ENCODE peak calls at places on chromosomes 4 and X, in ten cellular contexts. X, E, F, Z, K, O, Y, R, J and S are unnamed samples.

GRCh38 chrX:69503228-69503834 is 795 bp upstream of the NALF2 start:
- DNase-seq in X (no peak), E (no peak), F (no peak), Z (no peak), K (no peak), O (no peak), Y (no peak), R (no peak), J (no peak), S (no peak)

GRCh38 chr4:89284828-89285227 is 22.8 kb downstream of the GPRIN3 start:
- DNase-seq in X (no peak), E (no peak), F (no peak), Z (no peak), K (no peak), O (no peak), Y (no peak), R (no peak), J (no peak), S (no peak)

GRCh38 chrX:120559799-120560198 is 963 bp downstream of the CUL4B start:
- DNase-seq in X (no peak), E (no peak), F (no peak), Z (no peak), K (no peak), O (no peak), Y (no peak), R (no peak), J (no peak), S (no peak)

GRCh38 chr4:89184407-89184806 is 73.1 kb downstream of the TIGD2 start:
- DNase-seq in X (no peak), E (no peak), F (no peak), Z (no peak), K (no peak), O (no peak), Y (no peak), R (no peak), J (no peak), S (no peak)

GRCh38 chr4:149101649-149102048 is 659.4 kb upstream of the NR3C2 start:
- DNase-seq in X (no peak), E (no peak), F (no peak), Z (no peak), K (no peak), O (no peak), Y (no peak), R (no peak), J (no peak), S (no peak)

GRCh38 chr4:119124314-119124713 is 11.3 kb upstream of the MYOZ2 start:
- DNase-seq in X (no peak), E (no peak), F (peak), Z (no peak), K (no peak), O (no peak), Y (no peak), R (no peak), J (no peak), S (peak)

GRCh38 chr4:111960241-111960667 is 185.0 kb upstream of the FAM241A start:
- DNase-seq in X (peak), E (no peak), F (peak), Z (no peak), K (no peak), O (no peak), Y (no peak), R (peak), J (no peak), S (no peak)

GRCh38 chrX:135520022-135520552 is 373 bp upstream of the INTS6L start:
- DNase-seq in X (no peak), E (no peak), F (peak), Z (no peak), K (peak), O (no peak), Y (no peak), R (no peak), J (no peak), S (no peak)

GRCh38 chrX:151929131-151929530 is 16.4 kb downstream of the MAGEA4 start:
- DNase-seq in X (no peak), E (no peak), F (no peak), Z (no peak), K (no peak), O (no peak), Y (no peak), R (no peak), J (no peak), S (no peak)

GRCh38 chr4:124432500-124432899 is 280.0 kb downstream of the ANKRD50 start:
- DNase-seq in X (peak), E (no peak), F (peak), Z (no peak), K (no peak), O (no peak), Y (no peak), R (no peak), J (no peak), S (no peak)

GRCh38 chr4:957231-957580 is 16.2 kb downstream of the DGKQ start:
- DNase-seq in X (no peak), E (no peak), F (no peak), Z (peak), K (no peak), O (no peak), Y (no peak), R (no peak), J (no peak), S (no peak)

GRCh38 chr4:39823193-39823592 is 125.3 kb downstream of the UBE2K start:
- DNase-seq in X (no peak), E (no peak), F (no peak), Z (no peak), K (no peak), O (no peak), Y (no peak), R (no peak), J (no peak), S (peak)

GRCh38 chr4:926538-926937 is 5.6 kb downstream of the GAK start:
- DNase-seq in X (peak), E (peak), F (no peak), Z (no peak), K (no peak), O (no peak), Y (no peak), R (no peak), J (no peak), S (no peak)

GRCh38 chrX:103774070-103774642 is 2.5 kb upstream of the PLP1 start:
- DNase-seq in X (peak), E (peak), F (peak), Z (no peak), K (no peak), O (no peak), Y (no peak), R (no peak), J (no peak), S (no peak)
- TF ChIP-seq CTCF in X (peak), E (peak), F (peak), Z (peak), K (peak), O (no peak), Y (no peak), R (no peak), J (no peak), S (peak)

GRCh38 chr4:141375855-141376254 is 155.2 kb downstream of the ZNF330 start:
- DNase-seq in X (peak), E (no peak), F (peak), Z (no peak), K (peak), O (no peak), Y (no peak), R (no peak), J (no peak), S (peak)
- TF ChIP-seq CTCF in X (peak), E (no peak), F (peak), Z (no peak), K (peak), O (no peak), Y (no peak), R (no peak), J (no peak), S (peak)

GRCh38 chrX:40054793-40055192 is 43.0 kb downstream of the BCOR start:
- DNase-seq in X (peak), E (no peak), F (peak), Z (no peak), K (no peak), O (no peak), Y (no peak), R (no peak), J (no peak), S (no peak)

GRCh38 chrX:40055495-40055894 is 42.3 kb downstream of the BCOR start:
- DNase-seq in X (peak), E (no peak), F (peak), Z (no peak), K (no peak), O (no peak), Y (no peak), R (no peak), J (no peak), S (no peak)

GRCh38 chrX:40056420-40056819 is 41.3 kb downstream of the BCOR start:
- DNase-seq in X (no peak), E (no peak), F (no peak), Z (no peak), K (no peak), O (no peak), Y (no peak), R (no peak), J (no peak), S (no peak)

GRCh38 chrX:40058719-40059118 is 39.0 kb downstream of the BCOR start:
- DNase-seq in X (no peak), E (no peak), F (no peak), Z (no peak), K (no peak), O (no peak), Y (no peak), R (no peak), J (no peak), S (no peak)

GRCh38 chrX:40057405-40057804 is 40.4 kb downstream of the BCOR start:
- DNase-seq in X (no peak), E (no peak), F (no peak), Z (no peak), K (no peak), O (no peak), Y (no peak), R (no peak), J (no peak), S (no peak)
- TF ChIP-seq CTCF in X (peak), E (no peak), F (peak), Z (no peak), K (no peak), O (no peak), Y (no peak), R (no peak), J (no peak), S (no peak)

GRCh38 chr4:6705638-6706037 is 4.0 kb downstream of the MRFAP1L1 start:
- DNase-seq in X (no peak), E (no peak), F (no peak), Z (no peak), K (no peak), O (no peak), Y (no peak), R (no peak), J (no peak), S (no peak)

GRCh38 chr4:6714954-6715353 is 1.0 kb upstream of the BLOC1S4 start:
- DNase-seq in X (no peak), E (no peak), F (no peak), Z (no peak), K (no peak), O (peak), Y (no peak), R (no peak), J (no peak), S (no peak)

GRCh38 chr4:6706173-6706572 is 3.5 kb downstream of the MRFAP1L1 start:
- DNase-seq in X (no peak), E (no peak), F (no peak), Z (no peak), K (no peak), O (no peak), Y (no peak), R (no peak), J (no peak), S (no peak)

GRCh38 chr4:6710282-6710681 is 617 bp upstream of the MRFAP1L1 start:
- DNase-seq in X (no peak), E (no peak), F (no peak), Z (no peak), K (no peak), O (no peak), Y (no peak), R (no peak), J (no peak), S (no peak)

DNA sequence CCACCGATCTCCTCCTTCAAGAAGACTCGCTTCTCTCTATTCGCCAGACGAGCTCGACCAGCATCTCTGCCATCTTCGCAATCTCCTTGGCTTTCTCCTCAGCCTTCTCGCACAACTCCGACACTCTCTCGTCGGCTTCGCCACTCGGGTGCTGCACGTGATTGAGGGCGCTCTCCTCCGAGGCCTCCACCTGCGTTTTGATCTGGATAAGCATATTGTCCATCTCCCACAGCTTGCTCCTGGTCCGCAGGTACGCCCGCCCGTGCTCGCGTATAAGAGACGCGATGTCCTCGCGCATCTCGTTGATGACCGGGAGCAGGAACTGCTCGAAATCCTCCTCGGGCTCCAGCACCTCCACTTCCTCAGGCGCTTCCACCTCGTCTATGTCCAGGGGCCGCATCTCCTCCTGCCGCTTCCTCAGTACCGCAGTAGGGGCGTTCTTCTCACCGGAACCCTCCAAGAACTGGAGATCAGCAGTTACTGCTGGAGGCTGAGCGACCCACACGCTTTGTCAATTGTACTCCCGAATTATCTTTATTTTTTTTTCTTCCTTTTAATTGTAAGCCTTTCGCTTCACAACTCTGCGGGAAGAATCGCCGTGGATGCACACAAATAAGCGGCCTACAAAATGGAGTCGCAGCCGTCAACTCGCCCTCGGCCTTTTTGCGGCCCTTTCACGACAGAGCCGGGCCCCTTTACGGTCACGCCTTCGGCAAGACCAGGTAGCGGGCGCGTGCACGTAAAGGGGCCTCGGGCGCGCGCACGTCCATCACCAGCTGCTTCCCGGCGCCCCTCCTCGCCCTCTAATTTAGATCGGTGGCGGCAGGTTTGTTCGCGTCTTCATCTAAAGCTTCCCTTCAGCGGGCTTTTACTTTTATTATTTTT is at the start of gene MRFAP1L1:
- DNase-seq in X (peak), E (peak), F (peak), Z (peak), K (peak), O (peak), Y (peak), R (peak), J (peak), S (peak)
- TF ChIP-seq CTCF in X (no peak), E (no peak), F (peak), Z (peak), K (peak), O (no peak), Y (no peak), R (no peak), J (no peak), S (no peak)

GRCh38 chr4:71540749-71541269 is 202.0 kb downstream of the SLC4A4 start:
- DNase-seq in X (peak), E (no peak), F (no peak), Z (no peak), K (no peak), O (no peak), Y (no peak), R (no peak), J (no peak), S (no peak)
- TF ChIP-seq CTCF in X (peak), E (no peak), F (peak), Z (no peak), K (no peak), O (no peak), Y (no peak), R (no peak), J (no peak), S (no peak)

DNA sequence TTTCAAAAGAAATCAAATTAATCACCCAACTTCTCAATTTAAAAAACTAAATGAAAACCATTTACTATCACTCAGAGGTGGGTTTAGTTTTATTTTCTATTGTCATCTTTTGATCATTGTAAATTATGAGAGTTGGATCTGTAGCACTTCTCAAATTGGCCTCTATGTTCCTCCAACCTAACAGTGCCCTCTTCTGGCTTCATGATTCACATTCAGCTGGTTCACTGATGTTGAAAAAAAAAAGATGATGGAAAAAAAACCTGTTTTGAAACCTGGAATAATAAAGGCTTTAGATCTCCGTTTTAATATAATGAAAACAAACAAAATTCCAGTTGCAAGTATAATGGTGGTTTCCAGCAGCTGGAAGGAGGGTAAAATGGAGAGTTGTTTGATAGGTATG is 2.4 kb upstream of the NBDY start:
- DNase-seq in X (peak), E (no peak), F (peak), Z (no peak), K (no peak), O (peak), Y (no peak), R (peak), J (no peak), S (no peak)
- TF ChIP-seq CTCF in X (peak), E (peak), F (peak), Z (peak), K (peak), O (no peak), Y (no peak), R (peak), J (peak), S (peak)